ENCODE peak calls at places on chromosomes 2 and 18, in four cellular contexts. G, B, D and W are unnamed samples.

GRCh38 chr2:102707796-102708713 is 53.8 kb upstream of the TMEM182 start:
- DNase-seq in G (no peak), B (no peak), D (no peak), W (no peak)

GRCh38 chr2:227653419-227653818 is 13.2 kb upstream of the SCYGR5 start:
- DNase-seq in G (no peak), B (no peak), D (peak), W (no peak)

GRCh38 chr2:187171318-187171717 is 276.7 kb downstream of the CALCRL start:
- DNase-seq in G (no peak), B (no peak), D (no peak), W (no peak)

GRCh38 chr18:23871410-23871809 is 143.1 kb upstream of the TTC39C start:
- DNase-seq in G (no peak), B (no peak), D (no peak), W (no peak)

GRCh38 chr18:48203288-48203945 is 205.8 kb downstream of the ZBTB7C start:
- DNase-seq in G (no peak), B (no peak), D (no peak), W (no peak)

GRCh38 chr2:191657977-191658376 is 20.0 kb upstream of the NABP1 start:
- DNase-seq in G (no peak), B (no peak), D (no peak), W (no peak)

GRCh38 chr2:3867451-3867850 is 164.1 kb downstream of the DCDC2C start:
- DNase-seq in G (no peak), B (no peak), D (no peak), W (no peak)

GRCh38 chr2:188983427-188984101 is 9.4 kb downstream of the COL3A1 start:
- DNase-seq in G (no peak), B (no peak), D (peak), W (no peak)

GRCh38 chr18:9708882-9709877 is 1.1 kb downstream of the RAB31 start:
- DNase-seq in G (no peak), B (no peak), D (no peak), W (peak)

GRCh38 chr2:60549250-60550150 is 4.0 kb downstream of the BCL11A start:
- DNase-seq in G (no peak), B (no peak), D (no peak), W (peak)

GRCh38 chr2:2222931-2223330 is 108.1 kb downstream of the MYT1L start:
- DNase-seq in G (no peak), B (no peak), D (no peak), W (no peak)

GRCh38 chr2:239832101-239832994 is 192.8 kb downstream of the NDUFA10 start:
- DNase-seq in G (no peak), B (no peak), D (no peak), W (no peak)

GRCh38 chr2:105868060-105868459 is 123.3 kb downstream of the NCK2 start:
- DNase-seq in G (no peak), B (no peak), D (no peak), W (no peak)
- TF ChIP-seq NR3C1 in G (no peak), B (no peak), D (no peak), W (no peak)

DNA sequence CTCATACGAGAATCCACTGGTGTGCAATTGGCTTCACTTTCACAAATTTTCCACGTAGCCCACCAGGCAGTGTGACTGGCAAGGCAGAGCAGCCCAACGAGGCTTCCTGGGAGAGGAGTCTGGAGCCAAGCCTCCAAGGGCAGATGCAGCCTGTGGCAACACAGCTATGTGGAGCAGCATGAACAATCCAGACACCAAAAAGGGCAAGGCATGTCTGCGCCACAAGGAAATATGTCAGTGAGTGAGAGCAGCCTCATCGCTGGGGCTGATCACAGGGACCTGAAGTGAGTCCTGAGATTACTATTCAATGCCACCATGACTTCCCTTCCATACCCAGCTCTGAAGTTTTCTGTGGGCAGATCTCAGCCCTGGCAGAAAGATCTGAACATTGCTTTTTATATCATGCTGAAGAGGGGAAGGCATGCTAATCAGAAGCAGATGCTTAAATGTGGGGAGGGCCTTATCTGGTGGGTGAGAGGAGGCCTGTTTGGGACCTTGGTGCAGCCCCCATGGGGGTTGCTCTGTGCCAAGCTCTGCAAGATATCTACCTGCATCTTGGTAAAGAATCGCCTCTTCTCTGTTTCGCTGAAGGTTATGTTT is 40.0 kb upstream of the PUM2 start:
- DNase-seq in G (no peak), B (no peak), D (no peak), W (no peak)
- TF ChIP-seq NR3C1 in G (no peak), B (no peak), D (no peak), W (no peak)

GRCh38 chr2:147083661-147084060 is 761.2 kb upstream of the ACVR2A start:
- DNase-seq in G (no peak), B (no peak), D (no peak), W (no peak)

GRCh38 chr2:147081826-147082225 is 763.0 kb upstream of the ACVR2A start:
- DNase-seq in G (no peak), B (no peak), D (no peak), W (no peak)

GRCh38 chr2:147086715-147087114 is 758.1 kb upstream of the ACVR2A start:
- DNase-seq in G (no peak), B (no peak), D (no peak), W (no peak)

GRCh38 chr2:147082850-147083522 is 761.8 kb upstream of the ACVR2A start:
- DNase-seq in G (peak), B (peak), D (peak), W (peak)
- TF ChIP-seq NR3C1 in G (no peak), B (no peak), D (no peak), W (no peak)

GRCh38 chr18:79682896-79683625 is 3.5 kb downstream of the CTDP1 start:
- DNase-seq in G (no peak), B (no peak), D (no peak), W (no peak)

GRCh38 chr18:79680100-79680879 is 687 bp downstream of the CTDP1 start:
- DNase-seq in G (peak), B (peak), D (peak), W (peak)

GRCh38 chr18:79680891-79681339 is 1.3 kb downstream of the CTDP1 start:
- DNase-seq in G (no peak), B (no peak), D (no peak), W (no peak)

GRCh38 chr18:79682481-79682880 is 2.9 kb downstream of the CTDP1 start:
- DNase-seq in G (no peak), B (no peak), D (no peak), W (no peak)

DNA sequence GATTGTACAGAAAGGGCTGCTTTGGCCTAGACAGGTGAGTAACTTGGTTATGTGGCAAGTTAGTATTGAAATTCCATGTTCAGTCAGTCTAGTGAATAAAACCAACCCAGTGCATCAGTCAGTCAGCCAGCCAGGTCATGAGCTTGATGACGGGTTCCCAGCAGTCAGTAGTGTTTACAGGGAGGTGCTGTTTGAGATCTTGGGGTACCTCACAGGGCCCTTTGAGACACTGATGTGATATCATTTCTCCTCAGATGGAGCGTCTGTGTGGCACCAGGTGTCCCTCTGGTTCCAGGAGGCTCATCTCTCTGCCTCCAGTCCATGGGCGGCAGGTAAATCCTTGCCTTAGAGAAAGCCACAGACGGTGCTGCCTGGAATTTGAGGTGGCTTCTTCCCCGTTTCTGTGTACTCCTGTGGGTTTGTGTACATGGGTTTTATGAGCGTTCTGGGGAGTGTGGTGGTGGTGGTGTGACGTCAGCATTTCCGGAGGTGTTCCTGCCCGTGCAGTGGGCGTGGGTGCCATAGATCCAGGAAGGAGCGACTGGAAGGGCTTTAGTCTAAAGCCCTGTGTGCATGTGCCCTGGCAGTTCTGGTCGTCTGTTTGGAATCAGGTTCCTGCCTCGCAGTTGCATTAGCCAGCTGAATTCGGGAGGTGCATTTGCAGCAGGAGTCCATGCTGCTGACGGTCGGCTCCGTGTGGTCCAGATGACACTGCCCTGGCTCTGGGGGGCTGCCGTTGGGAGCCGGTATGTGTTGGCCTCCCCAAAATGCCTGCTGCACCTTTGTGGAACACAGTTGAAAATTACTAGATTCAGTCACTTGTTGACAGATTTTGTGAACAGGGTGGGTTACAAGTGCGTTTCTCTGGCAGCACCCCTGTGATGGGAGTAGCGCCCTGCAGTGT is 2.1 kb downstream of the CTDP1 start:
- DNase-seq in G (no peak), B (no peak), D (no peak), W (no peak)
- TF ChIP-seq NR3C1 in G (no peak), B (no peak), D (no peak), W (no peak)

DNA sequence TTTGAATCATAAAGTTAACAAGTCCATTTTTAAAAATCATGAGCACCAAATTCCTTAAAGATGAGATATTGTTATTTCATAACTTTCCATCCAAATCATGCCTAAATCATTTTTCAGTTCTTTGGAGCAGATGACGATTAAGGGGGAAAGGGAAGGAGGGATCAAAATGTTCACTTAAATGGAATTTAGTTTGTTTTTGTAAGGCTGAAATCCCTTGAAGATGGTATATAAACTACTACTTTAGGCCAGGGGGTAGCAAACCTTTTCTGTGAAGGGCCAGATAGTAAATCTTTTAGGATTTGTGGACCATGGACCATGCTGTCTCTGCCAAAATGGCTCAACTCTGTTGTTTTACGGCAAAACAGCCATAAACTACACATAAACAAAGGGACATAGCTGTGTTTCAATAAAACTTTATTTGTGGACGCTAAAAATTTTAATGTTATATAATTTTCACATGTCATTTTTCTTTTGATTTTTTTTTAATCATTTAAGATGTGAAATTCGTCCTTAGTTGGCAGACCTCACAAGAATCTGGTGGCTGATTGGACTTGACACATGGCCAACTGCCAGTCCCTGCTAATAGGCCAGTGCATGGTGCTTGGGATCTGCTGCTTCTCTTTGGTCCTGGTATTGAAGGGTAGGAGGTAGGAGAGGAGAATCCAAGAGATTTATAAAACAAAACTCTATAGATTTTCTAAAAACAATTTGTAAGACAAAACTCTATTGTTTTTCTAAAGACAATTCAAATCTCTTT is 52.0 kb upstream of the RTN4 start:
- DNase-seq in G (no peak), B (no peak), D (no peak), W (no peak)
- TF ChIP-seq NR3C1 in G (no peak), B (no peak), D (no peak), W (no peak)

GRCh38 chr2:219171231-219171651 is 1.4 kb upstream of the SLC23A3 start:
- DNase-seq in G (peak), B (peak), D (peak), W (peak)
- TF ChIP-seq NR3C1 in G (no peak), B (no peak), D (no peak), W (no peak)

DNA sequence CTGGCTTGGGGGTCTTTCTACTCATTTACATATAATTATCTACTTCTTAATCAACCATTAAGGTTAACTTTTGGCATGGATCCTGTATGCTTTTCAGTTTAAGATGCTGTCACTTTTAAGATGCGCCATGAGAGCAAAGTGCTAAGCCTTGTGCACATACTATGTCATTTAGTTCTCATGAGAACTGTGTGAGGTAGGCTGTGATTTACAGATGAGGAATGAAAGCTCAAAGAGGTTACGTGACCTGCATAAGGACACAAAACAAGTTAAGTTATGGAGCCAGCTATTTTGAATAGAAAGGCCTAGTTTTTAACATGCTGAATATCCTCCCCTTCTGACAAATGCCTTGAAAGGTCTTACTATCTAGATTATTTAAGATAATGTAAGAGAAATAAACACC is 4.2 kb downstream of the NEDD4L start:
- DNase-seq in G (no peak), B (no peak), D (no peak), W (no peak)
- TF ChIP-seq NR3C1 in G (no peak), B (no peak), D (no peak), W (no peak)